ENCODE peak calls at places on chromosomes 16 and 17, in five cellular contexts. F, W, D, M and J are unnamed samples.

GRCh38 chr16:85420501-85421337 is 192.4 kb upstream of the GSE1 start:
- DNase-seq in F (peak; percentile 71), W (peak; percentile 89), D (peak; percentile 69), M (peak; percentile 66), J (peak; percentile 10)

GRCh38 chr16:75197522-75198134 is 9.3 kb downstream of the CTRB2 start:
- DNase-seq in F (no peak), W (peak; percentile 52), D (no peak), M (no peak), J (no peak)

GRCh38 chr16:6684076-6684673 is 648.5 kb upstream of the RBFOX1 start:
- DNase-seq in F (peak; percentile 17), W (peak; percentile 90), D (no peak), M (no peak), J (no peak)

GRCh38 chr17:77019955-77020379 is 120.8 kb upstream of the SEC14L1 start:
- DNase-seq in F (no peak), W (peak; percentile 17), D (no peak), M (no peak), J (no peak)

GRCh38 chr17:28612936-28613872 is 781 bp downstream of the RSKR start:
- DNase-seq in F (peak; percentile 61), W (no peak), D (no peak), M (peak; percentile 45), J (peak; percentile 24)

GRCh38 chr17:56973520-56973919 is 4.4 kb upstream of the SCPEP1 start:
- DNase-seq in F (peak; percentile 79), W (no peak), D (no peak), M (peak; percentile 35), J (peak; percentile 21)

GRCh38 chr16:68086336-68086821 is 1.2 kb downstream of the NFATC3 start:
- DNase-seq in F (no peak), W (no peak), D (no peak), M (peak; percentile 68), J (peak; percentile 12)

GRCh38 chr17:33142703-33143299 is 150.3 kb downstream of the ASIC2 start:
- DNase-seq in F (peak; percentile 34), W (no peak), D (no peak), M (peak; percentile 42), J (no peak)

GRCh38 chr16:81204794-81205680 is 33.5 kb upstream of the BCO1 start:
- DNase-seq in F (peak; percentile 29), W (no peak), D (peak; percentile 28), M (peak; percentile 68), J (peak; percentile 13)

GRCh38 chr17:75869282-75870141 is 8.9 kb downstream of the TRIM47 start:
- DNase-seq in F (no peak), W (peak; percentile 94), D (no peak), M (peak; percentile 56), J (no peak)

GRCh38 chr17:50199211-50199633 is 2.2 kb downstream of the COL1A1 start:
- DNase-seq in F (no peak), W (peak; percentile 78), D (no peak), M (no peak), J (no peak)

GRCh38 chr16:3503513-3503912 is 2.7 kb downstream of the CLUAP1 start:
- DNase-seq in F (no peak), W (no peak), D (peak; percentile 91), M (no peak), J (no peak)

GRCh38 chr17:72618018-72618509 is 474.4 kb downstream of the SLC39A11 start:
- DNase-seq in F (no peak), W (no peak), D (peak; percentile 38), M (peak; percentile 93), J (no peak)

GRCh38 chr16:52545544-52546262 is 1.2 kb downstream of the TOX3 start:
- DNase-seq in F (no peak), W (no peak), D (no peak), M (no peak), J (peak; percentile 15)

GRCh38 chr17:66686601-66687000 is 148.3 kb upstream of the CACNG5 start:
- DNase-seq in F (no peak), W (no peak), D (no peak), M (no peak), J (no peak)

GRCh38 chr16:81585785-81586184 is 141.2 kb downstream of the CMIP start:
- DNase-seq in F (no peak), W (peak; percentile 35), D (no peak), M (peak; percentile 76), J (no peak)

GRCh38 chr17:49063652-49064051 is 66.5 kb downstream of the IGF2BP1 start:
- DNase-seq in F (no peak), W (no peak), D (no peak), M (no peak), J (no peak)

GRCh38 chr16:9159839-9160550 is 68.6 kb downstream of the HAPSTR1 start:
- DNase-seq in F (peak; percentile 69), W (peak; percentile 98), D (peak; percentile 20), M (peak; percentile 83), J (peak; percentile 41)

GRCh38 chr16:58110590-58111330 is 18.4 kb downstream of the CFAP20 start:
- DNase-seq in F (no peak), W (no peak), D (no peak), M (no peak), J (no peak)

GRCh38 chr16:49586466-49586865 is 212.9 kb downstream of the C16orf78 start:
- DNase-seq in F (no peak), W (no peak), D (no peak), M (no peak), J (no peak)

GRCh38 chr17:50661795-50662391 is 27.2 kb downstream of the ABCC3 start:
- DNase-seq in F (peak; percentile 94), W (peak; percentile 63), D (peak; percentile 87), M (peak; percentile 94), J (no peak)

GRCh38 chr17:910503-911194 is 68.9 kb downstream of the NXN start:
- DNase-seq in F (no peak), W (peak; percentile 14), D (no peak), M (no peak), J (no peak)

GRCh38 chr17:2192367-2193028 is 111.1 kb downstream of the SMG6 start:
- DNase-seq in F (no peak), W (no peak), D (peak; percentile 52), M (no peak), J (no peak)

GRCh38 chr17:50218771-50219315 is 17.4 kb upstream of the COL1A1 start:
- DNase-seq in F (no peak), W (no peak), D (no peak), M (no peak), J (no peak)

GRCh38 chr16:49663081-49664057 is 192.5 kb downstream of the ZNF423 start:
- DNase-seq in F (no peak), W (no peak), D (no peak), M (no peak), J (no peak)

GRCh38 chr16:49452568-49452967 is 79.0 kb downstream of the C16orf78 start:
- DNase-seq in F (no peak), W (peak; percentile 72), D (no peak), M (no peak), J (no peak)

GRCh38 chr16:55437627-55438026 is 41.4 kb upstream of the MMP2 start:
- DNase-seq in F (peak; percentile 9), W (no peak), D (no peak), M (no peak), J (no peak)

GRCh38 chr17:42378597-42379594 is 9.3 kb downstream of the STAT3 start:
- DNase-seq in F (no peak), W (no peak), D (no peak), M (peak; percentile 61), J (no peak)

GRCh38 chr17:47077576-47077975 is 98.5 kb upstream of the RPRML start:
- DNase-seq in F (no peak), W (no peak), D (no peak), M (no peak), J (no peak)

GRCh38 chr16:87791295-87792204 is 25.8 kb upstream of the KLHDC4 start:
- DNase-seq in F (no peak), W (peak; percentile 95), D (no peak), M (no peak), J (no peak)

GRCh38 chr16:12637002-12637401 is 166.7 kb downstream of the CPPED1 start:
- DNase-seq in F (no peak), W (no peak), D (no peak), M (no peak), J (no peak)

GRCh38 chr16:48609453-48610023 is 442 bp downstream of the N4BP1 start:
- DNase-seq in F (peak; percentile 64), W (peak; percentile 93), D (peak; percentile 63), M (peak; percentile 39), J (peak; percentile 34)

GRCh38 chr16:19102187-19102872 is 11.4 kb upstream of the ITPRIPL2 start:
- DNase-seq in F (no peak), W (no peak), D (no peak), M (no peak), J (no peak)

GRCh38 chr16:89827383-89828198 is 684 bp upstream of the SPIRE2 start:
- DNase-seq in F (peak; percentile 83), W (peak; percentile 92), D (no peak), M (peak; percentile 81), J (peak; percentile 23)